ENCODE peak calls at places on chromosome 3, in six cellular contexts. E is T-helper 2 cell; A is SW 1271; I is amniotic stem cell; Z is upper lobe of left lung; S is activated CD4-positive, alpha-beta T cell treated with anti-CD3 and anti-CD28 coated beads, Interleukin-2, amount 50 U/mL, for 24 hours. T is an unnamed sample.

GRCh38 chr3:83092521-83093221 is 1331.2 kb upstream of the GBE1 start:
- DNase-seq in E (no peak), A (no peak), I (no peak), Z (no peak), S (no peak), T (no peak)

GRCh38 chr3:89098964-89099585 is 8.3 kb upstream of the EPHA3 start:
- DNase-seq in E (peak), A (peak), I (peak), Z (peak), S (no peak), T (peak)

GRCh38 chr3:119624002-119624401 is 26.3 kb downstream of the PLA1A start:
- DNase-seq in E (no peak), A (no peak), I (no peak), Z (no peak), S (no peak), T (no peak)

GRCh38 chr3:130748981-130749380 is 2.4 kb upstream of the PIK3R4 start:
- DNase-seq in E (no peak), A (no peak), I (no peak), Z (no peak), S (no peak), T (no peak)

GRCh38 chr3:45224824-45225464 is 1.1 kb downstream of the TMEM158 start:
- DNase-seq in E (no peak), A (peak), I (peak), Z (peak), S (no peak), T (peak)

GRCh38 chr3:131900891-131901290 is 133.9 kb downstream of the CPNE4 start:
- DNase-seq in E (no peak), A (no peak), I (no peak), Z (no peak), S (no peak), T (no peak)

GRCh38 chr3:38479431-38480092 is 16.6 kb upstream of the EXOG start:
- DNase-seq in E (peak), A (peak), I (no peak), Z (peak), S (no peak), T (no peak)

GRCh38 chr3:114089675-114090074 is 33.1 kb downstream of the QTRT2 start:
- DNase-seq in E (no peak), A (no peak), I (no peak), Z (no peak), S (no peak), T (no peak)

GRCh38 chr3:4290272-4290893 is 12.8 kb upstream of the SETMAR start:
- DNase-seq in E (no peak), A (peak), I (no peak), Z (no peak), S (no peak), T (no peak)

GRCh38 chr3:153818338-153818737 is 302.9 kb upstream of the ARHGEF26 start:
- DNase-seq in E (no peak), A (no peak), I (no peak), Z (no peak), S (no peak), T (no peak)

GRCh38 chr3:147361671-147362420 is 44.5 kb downstream of the ZIC4 start:
- DNase-seq in E (no peak), A (peak), I (no peak), Z (no peak), S (no peak), T (peak)

GRCh38 chr3:30915782-30916181 is 21.3 kb upstream of the GADL1 start:
- DNase-seq in E (no peak), A (no peak), I (no peak), Z (no peak), S (no peak), T (no peak)

GRCh38 chr3:101261506-101261905 is 58.9 kb downstream of the IMPG2 start:
- DNase-seq in E (no peak), A (no peak), I (no peak), Z (no peak), S (no peak), T (no peak)

GRCh38 chr3:178436773-178437172 is 99.5 kb upstream of the KCNMB2 start:
- DNase-seq in E (no peak), A (peak), I (peak), Z (no peak), S (no peak), T (no peak)

GRCh38 chr3:49454457-49454856 is 15.6 kb upstream of the DAG1 start:
- DNase-seq in E (no peak), A (no peak), I (no peak), Z (peak), S (no peak), T (no peak)